ENCODE peak calls at places on chromosomes 11 and 22, in eight cellular contexts. R is AG04450, T is right atrium auricular region, E is neural progenitor cell, I is A549, D is left ventricle myocardium inferior, B is dorsolateral prefrontal cortex, H is Peyer's patch. S is an unnamed sample.

GRCh38 chr11:47510231-47510630 is 42.7 kb downstream of the CELF1 start:
- DNase-seq in E (no peak), B (no peak), T (no peak), R (no peak), D (no peak), I (no peak), H (peak), S (no peak)

GRCh38 chr11:131767421-131767820 is 397.0 kb downstream of the NTM start:
- DNase-seq in R (no peak), I (no peak), T (no peak), E (no peak), D (no peak), H (no peak), B (no peak), S (no peak)

GRCh38 chr11:116641561-116642045 is 131.2 kb downstream of the BUD13 start:
- DNase-seq in R (no peak), T (no peak), I (peak), H (peak), B (peak), E (peak), D (peak), S (peak)

GRCh38 chr11:108967571-108967970 is 302.7 kb downstream of the DDX10 start:
- DNase-seq in E (no peak), R (no peak), I (no peak), T (no peak), B (peak), H (no peak), D (peak), S (peak)

GRCh38 chr11:82458777-82459176 is 274.9 kb downstream of the FAM181B start:
- DNase-seq in B (no peak), H (no peak), I (no peak), E (peak), D (no peak), R (no peak), T (no peak), S (no peak)

GRCh38 chr22:22810018-22810427 is 77.6 kb upstream of the IGLL5 start:
- DNase-seq in E (peak), R (no peak), T (no peak), H (peak), D (peak), I (peak), B (peak), S (peak)

GRCh38 chr11:34633990-34634725 is 13.3 kb downstream of the EHF start:
- DNase-seq in T (no peak), I (peak), E (no peak), B (no peak), R (no peak), D (no peak), H (no peak), S (no peak)

GRCh38 chr11:65588199-65589054 is 7.2 kb downstream of the KCNK7 start:
- DNase-seq in T (no peak), R (no peak), E (peak), D (peak), B (no peak), H (peak), I (peak), S (no peak)

GRCh38 chr11:101487775-101488174 is 96.0 kb downstream of the TRPC6 start:
- DNase-seq in I (no peak), B (no peak), H (no peak), D (no peak), T (no peak), R (peak), E (no peak), S (no peak)

GRCh38 chr11:92401507-92401906 is 176.9 kb downstream of the FAT3 start:
- DNase-seq in B (no peak), I (no peak), R (no peak), D (no peak), T (no peak), H (no peak), E (peak), S (no peak)

GRCh38 chr11:109734602-109735001 is 312.6 kb downstream of the C11orf87 start:
- DNase-seq in H (no peak), R (no peak), I (no peak), D (no peak), B (no peak), E (no peak), T (no peak), S (no peak)

GRCh38 chr22:38461414-38462081 is 6.3 kb upstream of the KDELR3 start:
- DNase-seq in R (peak), D (peak), B (peak), T (no peak), I (peak), E (peak), H (peak), S (peak)

GRCh38 chr22:39283312-39284141 is 35.9 kb downstream of the RPL3 start:
- DNase-seq in E (no peak), B (peak), H (peak), T (peak), I (no peak), R (no peak), D (peak), S (peak)

GRCh38 chr11:95605271-95605940 is 184.2 kb downstream of the FAM76B start:
- DNase-seq in R (no peak), T (no peak), B (no peak), E (no peak), I (no peak), D (no peak), H (no peak), S (no peak)

GRCh38 chr11:69205125-69205928 is 49.6 kb downstream of the SMIM38 start:
- DNase-seq in R (no peak), E (no peak), H (peak), I (no peak), T (no peak), B (no peak), D (no peak), S (no peak)

GRCh38 chr11:68904458-68904847 is 762 bp downstream of the IGHMBP2 start:
- DNase-seq in T (no peak), B (no peak), I (peak), H (no peak), D (peak), E (no peak), R (no peak), S (no peak)

GRCh38 chr11:117690484-117691205 is 106.4 kb downstream of the DSCAML1 start:
- DNase-seq in E (no peak), T (no peak), R (no peak), B (no peak), I (no peak), H (no peak), D (no peak), S (no peak)

GRCh38 chr11:69630009-69630870 is 10.7 kb upstream of the CCND1 start:
- DNase-seq in E (no peak), B (no peak), D (no peak), H (no peak), T (no peak), R (no peak), I (peak), S (no peak)

GRCh38 chr11:13137778-13138400 is 128.8 kb downstream of the RASSF10 start:
- DNase-seq in T (no peak), H (no peak), I (peak), R (no peak), B (no peak), E (no peak), D (no peak), S (no peak)

GRCh38 chr11:72552399-72552910 is 118.1 kb upstream of the CLPB start:
- DNase-seq in H (no peak), D (no peak), T (peak), E (no peak), B (no peak), I (no peak), R (no peak), S (no peak)

GRCh38 chr22:36234919-36235318 is 4.4 kb downstream of the APOL2 start:
- DNase-seq in B (no peak), H (no peak), R (no peak), E (no peak), I (no peak), T (no peak), D (no peak), S (no peak)

GRCh38 chr11:48006301-48006992 is 26.1 kb downstream of the PTPRJ start:
- DNase-seq in H (no peak), T (no peak), R (no peak), B (no peak), D (no peak), E (no peak), I (no peak), S (no peak)

GRCh38 chr11:134293119-134294113 is 17.2 kb downstream of the GLB1L3 start:
- DNase-seq in R (no peak), I (no peak), H (no peak), B (no peak), D (no peak), T (peak), E (no peak), S (no peak)

GRCh38 chr11:13963169-13963948 is 836 bp downstream of the SPON1 start:
- DNase-seq in I (no peak), E (peak), D (peak), H (peak), B (peak), R (no peak), T (no peak), S (peak)

GRCh38 chr11:57377098-57377497 is 3.9 kb downstream of the PRG3 start:
- DNase-seq in B (no peak), H (no peak), E (no peak), D (no peak), R (no peak), I (no peak), T (no peak), S (no peak)

GRCh38 chr11:33160147-33160546 is 1.1 kb downstream of the CSTF3 start:
- DNase-seq in H (no peak), R (no peak), B (no peak), D (no peak), T (no peak), E (peak), I (peak), S (no peak)

GRCh38 chr11:1367721-1368120 is 22.0 kb upstream of the BRSK2 start:
- DNase-seq in R (no peak), B (no peak), I (no peak), H (no peak), E (no peak), T (no peak), D (no peak), S (no peak)

GRCh38 chr11:67120881-67121710 is 2.0 kb downstream of the KDM2A start:
- DNase-seq in D (no peak), I (peak), B (no peak), T (no peak), H (peak), E (no peak), R (no peak), S (no peak)

GRCh38 chr11:12212181-12212820 is 101.9 kb downstream of the MICAL2 start:
- DNase-seq in R (no peak), H (no peak), D (no peak), T (no peak), I (no peak), E (no peak), B (no peak), S (no peak)

GRCh38 chr11:21250196-21250595 is 580.8 kb downstream of the NELL1 start:
- DNase-seq in T (no peak), R (no peak), B (no peak), E (no peak), I (no peak), H (no peak), D (no peak), S (no peak)

GRCh38 chr11:64119748-64120147 is 46.2 kb downstream of the MACROD1 start:
- DNase-seq in T (no peak), E (no peak), D (no peak), I (no peak), R (no peak), B (no peak), H (no peak), S (no peak)

GRCh38 chr22:39351689-39352214 is 2.0 kb downstream of the SYNGR1 start:
- DNase-seq in R (no peak), D (no peak), E (no peak), T (no peak), B (no peak), I (no peak), H (peak), S (no peak)

GRCh38 chr22:24789516-24789915 is 15.0 kb upstream of the PIWIL3 start:
- DNase-seq in D (no peak), E (no peak), I (no peak), H (peak), B (no peak), T (no peak), R (no peak), S (no peak)

GRCh38 chr22:42863349-42863911 is 6.4 kb upstream of the ARFGAP3 start:
- DNase-seq in H (no peak), D (no peak), R (peak), B (no peak), T (no peak), I (peak), E (no peak), S (no peak)

GRCh38 chr11:72971211-72971610 is 157.0 kb downstream of the ATG16L2 start:
- DNase-seq in D (no peak), T (no peak), B (no peak), H (no peak), E (no peak), R (no peak), I (no peak), S (no peak)

GRCh38 chr11:79400717-79401330 is 40.0 kb downstream of the TENM4 start:
- DNase-seq in B (no peak), H (no peak), I (peak), E (peak), T (no peak), R (no peak), D (peak), S (no peak)

GRCh38 chr11:57491371-57492061 is 24.0 kb downstream of the SLC43A1 start:
- DNase-seq in R (no peak), E (peak), B (no peak), H (peak), T (no peak), I (peak), D (peak), S (no peak)

GRCh38 chr11:120977470-120977869 is 46.4 kb upstream of the TBCEL start:
- DNase-seq in R (no peak), D (no peak), H (no peak), I (no peak), E (no peak), B (no peak), T (no peak), S (no peak)

GRCh38 chr11:120869516-120870011 is 154.3 kb upstream of the TBCEL start:
- DNase-seq in E (no peak), B (no peak), R (no peak), I (no peak), D (no peak), T (no peak), H (no peak), S (no peak)

GRCh38 chr22:29609139-29609538 is 5.7 kb downstream of the NF2 start:
- DNase-seq in B (no peak), H (no peak), T (no peak), E (peak), D (no peak), I (peak), R (no peak), S (no peak)
- TF ChIP-seq CTCF in B (no peak), H (no peak), T (no peak), E (peak), D (peak), I (peak), R (peak), S (peak)

DNA sequence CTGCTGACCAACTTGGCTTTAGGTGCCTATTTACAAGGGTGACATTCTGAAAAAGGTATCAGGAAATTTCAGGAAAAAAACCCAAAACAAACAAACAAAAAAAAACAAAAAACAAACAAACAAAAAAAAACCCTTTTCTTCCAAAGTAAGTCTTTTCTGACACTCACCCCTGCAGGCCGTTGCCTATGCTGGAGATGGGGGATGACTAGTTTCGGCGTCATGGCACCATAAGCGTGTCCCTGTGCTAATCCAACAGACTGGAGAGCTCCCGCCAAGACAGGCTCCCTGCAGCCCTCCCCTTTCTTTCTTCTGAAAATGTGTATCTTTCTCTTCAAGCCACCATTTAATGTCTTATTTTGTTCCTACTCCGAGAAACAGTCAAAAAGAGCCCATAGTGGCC is 13.7 kb downstream of the VSIG10L2 start:
- DNase-seq in R (no peak), D (no peak), B (no peak), I (no peak), H (no peak), E (no peak), T (no peak), S (no peak)
- H3K27ac ChIP-seq in R (no peak), D (no peak), B (no peak), I (no peak), H (no peak), E (no peak), T (no peak), S (no peak)

GRCh38 chr11:74478877-74479276 is 11.5 kb upstream of the KCNE3 start:
- DNase-seq in T (no peak), D (no peak), I (no peak), E (no peak), B (no peak), R (no peak), H (no peak), S (no peak)

GRCh38 chr11:74485868-74486267 is 7.7 kb downstream of the LIPT2 start:
- DNase-seq in B (no peak), E (no peak), T (no peak), H (no peak), I (no peak), D (no peak), R (no peak), S (no peak)

GRCh38 chr11:74479340-74480123 is 12.2 kb upstream of the KCNE3 start:
- DNase-seq in H (no peak), D (no peak), B (no peak), T (no peak), R (no peak), E (no peak), I (no peak), S (no peak)

GRCh38 chr11:74480683-74481417 is 12.7 kb downstream of the LIPT2 start:
- DNase-seq in D (no peak), B (no peak), I (no peak), H (no peak), E (no peak), T (no peak), R (no peak), S (no peak)
- TF ChIP-seq CTCF in D (no peak), B (no peak), I (no peak), H (no peak), E (no peak), T (no peak), R (no peak), S (no peak)

GRCh38 chr11:74450318-74450717 is 17.0 kb downstream of the KCNE3 start:
- DNase-seq in D (no peak), T (no peak), E (no peak), H (no peak), B (no peak), R (no peak), I (no peak), S (no peak)

GRCh38 chr11:74446445-74446844 is 20.9 kb downstream of the KCNE3 start:
- DNase-seq in B (no peak), H (no peak), R (no peak), D (no peak), I (no peak), T (no peak), E (no peak), S (no peak)

GRCh38 chr11:74452366-74452765 is 15.0 kb downstream of the KCNE3 start:
- DNase-seq in T (peak), B (no peak), E (no peak), D (no peak), I (no peak), H (no peak), R (no peak), S (no peak)

GRCh38 chr11:74447720-74448119 is 19.6 kb downstream of the KCNE3 start:
- DNase-seq in D (no peak), R (no peak), B (no peak), T (no peak), H (no peak), E (no peak), I (no peak), S (no peak)

GRCh38 chr11:74449369-74449931 is 17.9 kb downstream of the KCNE3 start:
- DNase-seq in R (peak), I (peak), D (no peak), E (peak), H (peak), B (peak), T (no peak), S (no peak)
- H3K27ac ChIP-seq in R (no peak), I (peak), D (no peak), E (no peak), H (no peak), B (no peak), T (no peak), S (no peak)

GRCh38 chr22:31629741-31630184 is 32.3 kb downstream of the PISD start:
- DNase-seq in E (no peak), D (no peak), H (no peak), I (no peak), B (no peak), T (no peak), R (no peak), S (no peak)
- TF ChIP-seq CTCF in E (no peak), D (no peak), H (no peak), I (no peak), B (no peak), T (no peak), R (no peak), S (no peak)

DNA sequence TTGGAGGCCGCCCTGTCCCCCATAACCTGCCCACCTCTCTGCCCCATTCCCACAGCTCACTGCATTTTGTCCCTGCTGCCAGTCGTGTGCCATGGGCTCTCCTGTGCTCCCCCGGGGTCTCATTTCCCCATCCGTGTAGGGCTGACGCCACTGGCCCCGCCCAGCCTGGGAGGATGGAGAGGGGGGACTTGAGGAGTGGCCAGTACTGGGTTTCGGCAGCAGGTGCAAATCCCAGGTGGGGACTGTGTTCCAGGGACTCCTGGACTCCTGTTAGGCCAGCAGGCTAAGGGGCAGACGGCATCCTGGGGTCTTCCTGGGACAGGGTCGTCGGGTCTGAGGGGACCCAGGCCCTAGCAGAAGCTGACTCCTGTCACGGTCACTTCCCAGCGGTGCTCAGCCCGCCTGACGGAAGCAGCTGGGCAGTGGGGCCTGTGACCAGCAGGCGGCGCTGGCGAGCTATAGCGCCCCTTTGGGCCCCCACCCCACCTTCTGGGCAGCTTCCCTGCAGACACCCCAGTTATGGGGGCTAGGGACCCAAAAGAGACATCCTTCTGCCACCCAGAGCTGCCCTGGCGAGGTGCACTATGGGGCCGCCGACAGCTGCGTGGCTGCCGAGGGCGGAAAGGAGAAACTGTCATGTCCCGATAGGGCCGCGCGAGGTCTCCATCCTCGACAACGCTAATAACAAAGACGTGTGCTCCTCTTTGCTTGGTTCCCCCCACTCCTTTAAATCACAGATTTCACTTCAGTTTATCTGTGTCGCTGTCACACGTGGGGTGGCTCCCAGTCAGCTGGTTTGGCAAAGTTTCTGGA is 979 bp upstream of the MYO7A start:
- DNase-seq in E (peak), I (peak), T (no peak), H (peak), B (peak), R (no peak), D (peak), S (peak)
- H3K27ac ChIP-seq in E (no peak), I (peak), T (peak), H (no peak), B (peak), R (no peak), D (peak), S (no peak)

GRCh38 chr22:49959782-49960158 is 802 bp upstream of the PIM3 start:
- DNase-seq in R (no peak), H (peak), B (no peak), E (no peak), I (peak), T (no peak), D (no peak), S (no peak)

GRCh38 chr22:49958961-49959781 is 1.4 kb upstream of the PIM3 start:
- DNase-seq in E (peak), R (no peak), I (no peak), D (peak), T (no peak), H (no peak), B (no peak), S (peak)

GRCh38 chr22:49961601-49962011 is 1.0 kb downstream of the PIM3 start:
- DNase-seq in T (no peak), D (peak), H (no peak), I (peak), E (peak), R (no peak), B (no peak), S (peak)

GRCh38 chr22:49960967-49961600 is 512 bp downstream of the PIM3 start:
- DNase-seq in R (no peak), I (peak), D (peak), T (no peak), E (peak), B (peak), H (peak), S (peak)

GRCh38 chr22:49960159-49960966 is at the start of gene PIM3:
- DNase-seq in T (peak), E (peak), H (peak), B (peak), I (peak), D (peak), R (peak), S (peak)
- TF ChIP-seq CTCF in T (no peak), E (no peak), H (no peak), B (no peak), I (no peak), D (peak), R (no peak), S (no peak)